ENCODE peak calls at places on chromosome 7, in seven cellular contexts. One of them, this sample, is unnamed.

GRCh38 chr7:91657386-91658120 is 222.9 kb downstream of the MTERF1 start:
- DNase-seq in tibial nerve: no peak
- DNase-seq in breast epithelium: no peak
- DNase-seq in NB4: no peak
- DNase-seq in HCT116: no peak
- DNase-seq in heart left ventricle: no peak
- DNase-seq in upper lobe of left lung: no peak
- DNase-seq in this sample: no peak

GRCh38 chr7:148623586-148624282 is 33.2 kb downstream of the C7orf33 start:
- DNase-seq in tibial nerve: no peak
- DNase-seq in breast epithelium: no peak
- DNase-seq in NB4: no peak
- DNase-seq in HCT116: no peak
- DNase-seq in heart left ventricle: no peak
- DNase-seq in upper lobe of left lung: no peak
- DNase-seq in this sample: no peak

GRCh38 chr7:36683111-36683510 is 41.2 kb downstream of the AOAH start:
- DNase-seq in tibial nerve: no peak
- DNase-seq in breast epithelium: no peak
- DNase-seq in NB4: no peak
- DNase-seq in HCT116: no peak
- DNase-seq in heart left ventricle: no peak
- DNase-seq in upper lobe of left lung: no peak
- DNase-seq in this sample: no peak

GRCh38 chr7:138992052-138992531 is 10.9 kb upstream of the KIAA1549 start:
- DNase-seq in tibial nerve: no peak
- DNase-seq in breast epithelium: no peak
- DNase-seq in NB4: peak
- DNase-seq in HCT116: no peak
- DNase-seq in heart left ventricle: no peak
- DNase-seq in upper lobe of left lung: no peak
- DNase-seq in this sample: no peak

GRCh38 chr7:77331938-77332695 is 84.0 kb downstream of the GSAP start:
- DNase-seq in tibial nerve: no peak
- DNase-seq in breast epithelium: no peak
- DNase-seq in NB4: peak
- DNase-seq in HCT116: peak
- DNase-seq in heart left ventricle: no peak
- DNase-seq in upper lobe of left lung: peak
- DNase-seq in this sample: peak

GRCh38 chr7:87590578-87590977 is 10.1 kb downstream of the ABCB1 start:
- DNase-seq in tibial nerve: no peak
- DNase-seq in breast epithelium: no peak
- DNase-seq in NB4: no peak
- DNase-seq in HCT116: no peak
- DNase-seq in heart left ventricle: no peak
- DNase-seq in upper lobe of left lung: no peak
- DNase-seq in this sample: no peak

GRCh38 chr7:66060796-66061195 is 14.8 kb upstream of the ASL start:
- DNase-seq in tibial nerve: no peak
- DNase-seq in breast epithelium: no peak
- DNase-seq in NB4: no peak
- DNase-seq in HCT116: no peak
- DNase-seq in heart left ventricle: no peak
- DNase-seq in upper lobe of left lung: no peak
- DNase-seq in this sample: no peak

GRCh38 chr7:140364819-140365218 is 33.5 kb downstream of the SLC37A3 start:
- DNase-seq in tibial nerve: no peak
- DNase-seq in breast epithelium: no peak
- DNase-seq in NB4: no peak
- DNase-seq in HCT116: no peak
- DNase-seq in heart left ventricle: no peak
- DNase-seq in upper lobe of left lung: no peak
- DNase-seq in this sample: no peak

GRCh38 chr7:147245274-147245673 is 1128.7 kb downstream of the CNTNAP2 start:
- DNase-seq in tibial nerve: no peak
- DNase-seq in breast epithelium: no peak
- DNase-seq in NB4: peak
- DNase-seq in HCT116: no peak
- DNase-seq in heart left ventricle: no peak
- DNase-seq in upper lobe of left lung: peak
- DNase-seq in this sample: no peak

GRCh38 chr7:75650671-75651070 is 88.1 kb downstream of the HIP1 start:
- DNase-seq in tibial nerve: no peak
- DNase-seq in breast epithelium: no peak
- DNase-seq in NB4: no peak
- DNase-seq in HCT116: no peak
- DNase-seq in heart left ventricle: peak
- DNase-seq in upper lobe of left lung: peak
- DNase-seq in this sample: no peak

GRCh38 chr7:24729365-24730017 is 27.8 kb downstream of the GSDME start:
- DNase-seq in tibial nerve: no peak
- DNase-seq in breast epithelium: no peak
- DNase-seq in NB4: no peak
- DNase-seq in HCT116: no peak
- DNase-seq in heart left ventricle: no peak
- DNase-seq in upper lobe of left lung: no peak
- DNase-seq in this sample: peak

GRCh38 chr7:44761207-44762161 is 12.8 kb downstream of the ZMIZ2 start:
- DNase-seq in tibial nerve: peak
- DNase-seq in breast epithelium: no peak
- DNase-seq in NB4: no peak
- DNase-seq in HCT116: peak
- DNase-seq in heart left ventricle: peak
- DNase-seq in upper lobe of left lung: no peak
- DNase-seq in this sample: no peak

GRCh38 chr7:27100601-27101187 is 1.8 kb downstream of the HOXA2 start:
- DNase-seq in tibial nerve: no peak
- DNase-seq in breast epithelium: no peak
- DNase-seq in NB4: no peak
- DNase-seq in HCT116: no peak
- DNase-seq in heart left ventricle: no peak
- DNase-seq in upper lobe of left lung: no peak
- DNase-seq in this sample: no peak

GRCh38 chr7:5870311-5870710 is 10.3 kb upstream of the OCM start:
- DNase-seq in tibial nerve: no peak
- DNase-seq in breast epithelium: no peak
- DNase-seq in NB4: no peak
- DNase-seq in HCT116: no peak
- DNase-seq in heart left ventricle: no peak
- DNase-seq in upper lobe of left lung: no peak
- DNase-seq in this sample: no peak

GRCh38 chr7:143369678-143370651 is 7.5 kb upstream of the FAM131B start:
- DNase-seq in tibial nerve: no peak
- DNase-seq in breast epithelium: no peak
- DNase-seq in NB4: no peak
- DNase-seq in HCT116: no peak
- DNase-seq in heart left ventricle: no peak
- DNase-seq in upper lobe of left lung: no peak
- DNase-seq in this sample: no peak

GRCh38 chr7:73842248-73842895 is at the start of gene METTL27:
- DNase-seq in tibial nerve: peak
- DNase-seq in breast epithelium: peak
- DNase-seq in NB4: peak
- DNase-seq in HCT116: peak
- DNase-seq in heart left ventricle: peak
- DNase-seq in upper lobe of left lung: peak
- DNase-seq in this sample: peak

GRCh38 chr7:74482629-74483401 is 29.1 kb downstream of the GTF2IRD1 start:
- DNase-seq in tibial nerve: no peak
- DNase-seq in breast epithelium: no peak
- DNase-seq in NB4: peak
- DNase-seq in HCT116: peak
- DNase-seq in heart left ventricle: no peak
- DNase-seq in upper lobe of left lung: peak
- DNase-seq in this sample: no peak

GRCh38 chr7:156497776-156498509 is 142.6 kb upstream of the RNF32 start:
- DNase-seq in tibial nerve: no peak
- DNase-seq in breast epithelium: no peak
- DNase-seq in NB4: no peak
- DNase-seq in HCT116: no peak
- DNase-seq in heart left ventricle: no peak
- DNase-seq in upper lobe of left lung: no peak
- DNase-seq in this sample: no peak

GRCh38 chr7:135359633-135360032 is 126.0 kb downstream of the STRA8 start:
- DNase-seq in tibial nerve: no peak
- DNase-seq in breast epithelium: no peak
- DNase-seq in NB4: peak
- DNase-seq in HCT116: no peak
- DNase-seq in heart left ventricle: no peak
- DNase-seq in upper lobe of left lung: no peak
- DNase-seq in this sample: no peak

GRCh38 chr7:102152672-102153585 is 133.7 kb upstream of the SH2B2 start:
- DNase-seq in tibial nerve: no peak
- DNase-seq in breast epithelium: no peak
- DNase-seq in NB4: no peak
- DNase-seq in HCT116: peak
- DNase-seq in heart left ventricle: no peak
- DNase-seq in upper lobe of left lung: no peak
- DNase-seq in this sample: no peak
- TF ChIP-seq POLR2A in tibial nerve: no peak
- TF ChIP-seq POLR2A in breast epithelium: no peak
- TF ChIP-seq POLR2A in NB4: no peak
- TF ChIP-seq POLR2A in HCT116: no peak
- TF ChIP-seq POLR2A in heart left ventricle: no peak
- TF ChIP-seq POLR2A in upper lobe of left lung: no peak
- TF ChIP-seq POLR2A in this sample: no peak

GRCh38 chr7:39336457-39336856 is 229.7 kb upstream of the YAE1 start:
- DNase-seq in tibial nerve: no peak
- DNase-seq in breast epithelium: no peak
- DNase-seq in NB4: no peak
- DNase-seq in HCT116: no peak
- DNase-seq in heart left ventricle: no peak
- DNase-seq in upper lobe of left lung: no peak
- DNase-seq in this sample: no peak

GRCh38 chr7:39342763-39343162 is 223.4 kb upstream of the YAE1 start:
- DNase-seq in tibial nerve: no peak
- DNase-seq in breast epithelium: no peak
- DNase-seq in NB4: no peak
- DNase-seq in HCT116: no peak
- DNase-seq in heart left ventricle: no peak
- DNase-seq in upper lobe of left lung: no peak
- DNase-seq in this sample: no peak

GRCh38 chr7:39341083-39341482 is 225.1 kb upstream of the YAE1 start:
- DNase-seq in tibial nerve: no peak
- DNase-seq in breast epithelium: no peak
- DNase-seq in NB4: no peak
- DNase-seq in HCT116: no peak
- DNase-seq in heart left ventricle: no peak
- DNase-seq in upper lobe of left lung: no peak
- DNase-seq in this sample: no peak

GRCh38 chr7:39338716-39339115 is 227.5 kb upstream of the YAE1 start:
- DNase-seq in tibial nerve: no peak
- DNase-seq in breast epithelium: no peak
- DNase-seq in NB4: no peak
- DNase-seq in HCT116: no peak
- DNase-seq in heart left ventricle: no peak
- DNase-seq in upper lobe of left lung: no peak
- DNase-seq in this sample: no peak

DNA sequence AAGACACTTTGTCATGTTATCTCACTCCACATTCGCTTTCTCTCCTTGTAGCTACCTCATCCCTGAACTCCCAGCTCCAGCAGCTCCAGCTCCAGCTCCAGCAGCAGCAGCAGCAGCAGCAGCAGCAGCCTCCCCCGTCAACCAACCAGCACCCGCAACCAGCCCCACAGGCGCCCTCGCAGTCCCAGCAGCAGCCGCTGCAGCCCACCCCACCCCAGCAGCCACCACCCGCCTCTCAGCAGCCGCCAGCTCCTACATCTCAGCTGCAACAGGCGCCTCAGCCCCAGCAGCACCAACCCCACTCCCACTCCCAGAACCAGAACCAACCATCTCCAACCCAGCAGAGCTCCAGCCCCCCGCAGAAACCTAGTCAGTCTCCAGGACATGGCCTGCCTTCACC is 226.6 kb upstream of the YAE1 start:
- DNase-seq in tibial nerve: no peak
- DNase-seq in breast epithelium: no peak
- DNase-seq in NB4: no peak
- DNase-seq in HCT116: no peak
- DNase-seq in heart left ventricle: no peak
- DNase-seq in upper lobe of left lung: no peak
- DNase-seq in this sample: no peak
- H3K4me3 ChIP-seq in tibial nerve: no peak
- H3K4me3 ChIP-seq in breast epithelium: no peak
- H3K4me3 ChIP-seq in NB4: no peak
- H3K4me3 ChIP-seq in HCT116: no peak
- H3K4me3 ChIP-seq in heart left ventricle: no peak
- H3K4me3 ChIP-seq in upper lobe of left lung: no peak
- H3K4me3 ChIP-seq in this sample: no peak

DNA sequence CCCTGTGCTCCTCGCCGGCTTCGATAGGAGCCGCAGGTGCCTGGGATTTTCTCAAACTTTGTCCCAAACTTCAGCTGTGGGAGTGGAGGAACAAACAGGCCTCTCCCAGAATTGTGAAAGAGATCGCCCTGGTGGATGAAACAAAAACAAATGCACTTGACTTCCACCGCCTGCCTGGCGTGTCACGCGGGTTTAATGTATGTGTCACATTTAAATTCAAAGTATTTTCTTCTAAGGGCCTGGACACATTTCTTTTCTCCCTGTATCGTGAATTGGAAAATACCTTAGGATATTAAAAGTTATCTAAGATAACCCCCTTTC is 694 bp upstream of the WASL start:
- DNase-seq in tibial nerve: no peak
- DNase-seq in breast epithelium: no peak
- DNase-seq in NB4: no peak
- DNase-seq in HCT116: peak
- DNase-seq in heart left ventricle: no peak
- DNase-seq in upper lobe of left lung: peak
- DNase-seq in this sample: peak
- TF ChIP-seq CTCF in tibial nerve: no peak
- TF ChIP-seq CTCF in breast epithelium: peak
- TF ChIP-seq CTCF in NB4: no peak
- TF ChIP-seq CTCF in HCT116: no peak
- TF ChIP-seq CTCF in heart left ventricle: no peak
- TF ChIP-seq CTCF in upper lobe of left lung: no peak
- TF ChIP-seq CTCF in this sample: no peak

GRCh38 chr7:152196391-152196790 is 170.9 kb downstream of the GALNT11 start:
- DNase-seq in tibial nerve: no peak
- DNase-seq in breast epithelium: no peak
- DNase-seq in NB4: no peak
- DNase-seq in HCT116: no peak
- DNase-seq in heart left ventricle: no peak
- DNase-seq in upper lobe of left lung: no peak
- DNase-seq in this sample: no peak

GRCh38 chr7:152189026-152189425 is 163.6 kb downstream of the GALNT11 start:
- DNase-seq in tibial nerve: no peak
- DNase-seq in breast epithelium: no peak
- DNase-seq in NB4: no peak
- DNase-seq in HCT116: no peak
- DNase-seq in heart left ventricle: no peak
- DNase-seq in upper lobe of left lung: no peak
- DNase-seq in this sample: no peak

DNA sequence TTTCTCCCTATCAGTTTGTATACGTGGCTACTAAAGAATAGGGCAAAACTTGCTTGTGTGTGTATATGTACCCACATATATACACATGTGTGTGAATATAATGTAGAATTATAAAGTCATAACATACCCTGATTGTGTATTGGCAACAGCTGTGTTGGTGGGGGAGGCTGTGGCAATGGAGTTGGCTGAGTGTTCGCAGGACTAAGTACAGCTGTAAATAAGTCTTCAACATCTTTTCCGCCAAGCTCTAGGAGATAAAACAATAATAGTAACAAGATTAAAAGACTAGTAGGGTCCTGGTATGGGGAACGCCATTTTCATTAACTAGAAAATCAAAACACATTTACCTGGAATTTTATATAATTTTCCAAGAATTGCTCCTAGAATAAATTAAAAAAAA is 168.4 kb downstream of the GALNT11 start:
- DNase-seq in tibial nerve: no peak
- DNase-seq in breast epithelium: no peak
- DNase-seq in NB4: no peak
- DNase-seq in HCT116: no peak
- DNase-seq in heart left ventricle: no peak
- DNase-seq in upper lobe of left lung: no peak
- DNase-seq in this sample: no peak
- TF ChIP-seq POLR2A in tibial nerve: no peak
- TF ChIP-seq POLR2A in breast epithelium: no peak
- TF ChIP-seq POLR2A in NB4: no peak
- TF ChIP-seq POLR2A in HCT116: no peak
- TF ChIP-seq POLR2A in heart left ventricle: no peak
- TF ChIP-seq POLR2A in upper lobe of left lung: no peak
- TF ChIP-seq POLR2A in this sample: no peak